ENCODE peak calls at places on chromosome 5, in four cellular contexts. M is CD8-positive, alpha-beta T cell; S is astrocyte; T is IMR-90. V is an unnamed sample.

GRCh38 chr5:145979270-145980223 is 43.2 kb downstream of the SH3RF2 start:
- DNase-seq in M (no peak), S (no peak), T (no peak), V (no peak)

GRCh38 chr5:141604318-141604717 is 14.5 kb downstream of the DIAPH1 start:
- DNase-seq in M (peak; percentile 25), S (peak; percentile 87), T (peak; percentile 94), V (peak; percentile 95)

GRCh38 chr5:143495823-143496275 is 92.4 kb upstream of the NR3C1 start:
- DNase-seq in M (no peak), S (peak; percentile 67), T (peak; percentile 81), V (peak; percentile 70)

GRCh38 chr5:107542831-107543231 is 127.9 kb downstream of the EFNA5 start:
- DNase-seq in M (no peak), S (peak; percentile 61), T (peak; percentile 40), V (peak; percentile 87)

GRCh38 chr5:62779010-62779422 is 200.4 kb downstream of the LRRC70 start:
- DNase-seq in M (no peak), S (peak; percentile 34), T (peak; percentile 60), V (peak; percentile 79)

GRCh38 chr5:165232187-165232586 is 1726.8 kb downstream of the MAT2B start:
- DNase-seq in M (no peak), S (no peak), T (no peak), V (no peak)

GRCh38 chr5:166699616-166700015 is 1591.8 kb upstream of the WWC1 start:
- DNase-seq in M (no peak), S (no peak), T (no peak), V (no peak)

GRCh38 chr5:10572451-10572850 is 8.6 kb downstream of the ANKRD33B start:
- DNase-seq in M (no peak), S (no peak), T (no peak), V (no peak)

GRCh38 chr5:139222346-139222745 is 24.2 kb upstream of the SIL1 start:
- DNase-seq in M (no peak), S (no peak), T (no peak), V (no peak)

GRCh38 chr5:107329850-107330249 is 340.9 kb downstream of the EFNA5 start:
- DNase-seq in M (no peak), S (no peak), T (no peak), V (no peak)

GRCh38 chr5:173308226-173308625 is 20.0 kb downstream of the STC2 start:
- DNase-seq in M (no peak), S (no peak), T (no peak), V (no peak)

GRCh38 chr5:83034552-83035181 is 42.5 kb downstream of the TMEM167A start:
- DNase-seq in M (no peak), S (no peak), T (no peak), V (no peak)

GRCh38 chr5:40437452-40437861 is 242.3 kb upstream of the PTGER4 start:
- DNase-seq in M (peak; percentile 38), S (peak; percentile 59), T (peak; percentile 87), V (peak; percentile 76)

GRCh38 chr5:132767150-132767549 is 9.9 kb downstream of the SEPTIN8 start:
- DNase-seq in M (no peak), S (no peak), T (no peak), V (no peak)

GRCh38 chr5:151477106-151477505 is 29.7 kb downstream of the SLC36A1 start:
- DNase-seq in M (no peak), S (no peak), T (peak; percentile 74), V (no peak)

GRCh38 chr5:8864053-8864452 is 681.8 kb downstream of the SEMA5A start:
- DNase-seq in M (no peak), S (no peak), T (peak; percentile 28), V (peak; percentile 11)

GRCh38 chr5:124824637-124825158 is 78.3 kb upstream of the ZNF608 start:
- DNase-seq in M (no peak), S (peak; percentile 89), T (peak; percentile 85), V (peak; percentile 62)

GRCh38 chr5:20305463-20305862 is 317.5 kb upstream of the CDH18 start:
- DNase-seq in M (no peak), S (no peak), T (no peak), V (no peak)

GRCh38 chr5:143644751-143645150 is 167.2 kb upstream of the HMHB1 start:
- DNase-seq in M (no peak), S (no peak), T (no peak), V (no peak)

DNA sequence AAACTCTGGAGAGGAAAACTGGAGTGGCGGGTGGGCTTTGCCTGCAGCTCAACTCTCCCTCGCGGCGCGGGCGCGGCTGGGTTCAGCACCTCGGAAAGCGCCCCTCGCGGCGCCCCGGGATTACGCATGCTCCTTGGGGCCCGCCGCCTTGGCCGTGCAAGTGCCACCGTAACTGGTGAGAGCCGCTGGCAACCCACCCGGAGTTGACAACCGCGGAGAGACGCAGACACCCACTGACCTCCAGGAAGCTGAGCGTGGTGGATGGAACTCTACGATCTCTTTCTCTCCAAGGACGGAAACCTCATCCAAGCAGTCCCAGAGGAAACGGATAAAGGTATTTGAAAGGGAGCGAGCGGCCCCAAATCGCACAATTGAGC is 194 bp upstream of the RXFP3 start:
- DNase-seq in M (peak; percentile 38), S (peak; percentile 51), T (peak; percentile 54), V (peak; percentile 14)
- TF ChIP-seq CTCF in M (no peak), S (no peak), T (no peak), V (no peak)

DNA sequence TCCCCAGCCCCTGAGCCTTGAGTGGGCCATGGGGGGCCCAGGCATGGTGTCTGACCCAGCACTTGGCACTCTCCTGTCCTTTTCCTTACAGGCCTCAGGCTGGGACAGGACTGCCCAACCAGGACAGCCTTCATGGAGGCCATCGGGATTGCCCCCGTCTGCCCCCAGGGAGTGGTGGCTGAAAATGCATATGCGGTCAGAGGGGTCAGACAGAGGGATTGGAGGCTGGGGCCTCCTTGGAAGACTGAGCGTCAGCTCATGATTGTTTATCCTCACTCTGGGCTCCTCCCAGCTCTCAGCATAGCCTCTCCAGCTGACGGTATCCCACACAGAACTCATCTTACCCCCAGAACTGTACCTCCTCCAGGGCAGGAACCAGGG is 12.0 kb downstream of the FGFR4 start:
- DNase-seq in M (no peak), S (no peak), T (peak; percentile 68), V (no peak)
- H3K27ac ChIP-seq in M (no peak overlapping the region), S (no peak overlapping the region), T (peak overlapping the region; percentile 83), V (no peak overlapping the region)

GRCh38 chr5:1162729-1163128 is 38.7 kb upstream of the SLC6A19 start:
- DNase-seq in M (no peak), S (no peak), T (no peak), V (no peak)

GRCh38 chr5:1161832-1162229 is 39.6 kb upstream of the SLC6A19 start:
- DNase-seq in M (no peak), S (no peak), T (no peak), V (peak; percentile 63)

GRCh38 chr5:1163879-1164278 is 37.5 kb upstream of the SLC6A19 start:
- DNase-seq in M (no peak), S (no peak), T (no peak), V (no peak)

GRCh38 chr5:1162276-1162675 is 39.1 kb upstream of the SLC6A19 start:
- DNase-seq in M (no peak), S (no peak), T (no peak), V (no peak)

GRCh38 chr5:1163366-1163765 is 38.0 kb upstream of the SLC6A19 start:
- DNase-seq in M (no peak), S (no peak), T (no peak), V (no peak)
- TF ChIP-seq CTCF in M (no peak), S (no peak), T (no peak), V (no peak)

GRCh38 chr5:122312670-122312988 is 592 bp downstream of the SNCAIP start:
- DNase-seq in M (no peak), S (peak; percentile 32), T (peak; percentile 40), V (no peak)

GRCh38 chr5:122311400-122311887 is 593 bp upstream of the SNCAIP start:
- DNase-seq in M (no peak), S (no peak), T (no peak), V (no peak)

GRCh38 chr5:122313941-122314340 is 1.9 kb downstream of the SNCAIP start:
- DNase-seq in M (no peak), S (no peak), T (no peak), V (no peak)

GRCh38 chr5:122311888-122312669 is at the start of gene SNCAIP:
- DNase-seq in M (no peak), S (peak; percentile 43), T (peak; percentile 64), V (peak; percentile 43)

DNA sequence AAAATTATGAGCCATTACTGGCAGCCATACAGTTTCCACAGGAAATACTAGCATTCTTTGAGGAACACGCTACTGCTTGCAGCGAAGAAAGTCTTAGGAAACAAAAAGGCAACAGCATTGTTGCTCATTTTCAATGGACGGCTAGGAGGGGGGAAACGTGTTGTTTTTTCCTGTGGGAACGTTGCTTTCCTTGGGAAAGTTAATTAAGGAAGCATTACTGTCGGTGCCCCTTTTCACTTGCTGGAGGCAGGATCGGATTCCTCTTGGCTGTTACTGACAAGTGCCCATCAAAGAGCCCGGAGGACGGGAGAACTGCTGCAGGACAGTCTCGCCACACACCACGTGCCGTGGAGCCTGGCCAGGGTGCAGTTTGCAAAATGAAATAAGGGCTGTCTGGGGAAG is 965 bp downstream of the SNCAIP start:
- DNase-seq in M (no peak), S (peak; percentile 36), T (peak; percentile 54), V (no peak)
- H3K27ac ChIP-seq in M (no peak overlapping the region), S (peak overlapping the region; percentile 12), T (peak overlapping the region; percentile 28), V (no peak overlapping the region)

GRCh38 chr5:38831909-38832308 is 13.9 kb upstream of the OSMR start:
- DNase-seq in M (no peak), S (peak; percentile 37), T (peak; percentile 45), V (no peak)

GRCh38 chr5:38835887-38836286 is 9.9 kb upstream of the OSMR start:
- DNase-seq in M (no peak), S (peak; percentile 51), T (peak; percentile 33), V (no peak)

GRCh38 chr5:38831117-38831516 is 14.7 kb upstream of the OSMR start:
- DNase-seq in M (no peak), S (no peak), T (no peak), V (no peak)

GRCh38 chr5:38830521-38831051 is 15.2 kb upstream of the OSMR start:
- DNase-seq in M (no peak), S (no peak), T (peak; percentile 74), V (peak; percentile 72)

DNA sequence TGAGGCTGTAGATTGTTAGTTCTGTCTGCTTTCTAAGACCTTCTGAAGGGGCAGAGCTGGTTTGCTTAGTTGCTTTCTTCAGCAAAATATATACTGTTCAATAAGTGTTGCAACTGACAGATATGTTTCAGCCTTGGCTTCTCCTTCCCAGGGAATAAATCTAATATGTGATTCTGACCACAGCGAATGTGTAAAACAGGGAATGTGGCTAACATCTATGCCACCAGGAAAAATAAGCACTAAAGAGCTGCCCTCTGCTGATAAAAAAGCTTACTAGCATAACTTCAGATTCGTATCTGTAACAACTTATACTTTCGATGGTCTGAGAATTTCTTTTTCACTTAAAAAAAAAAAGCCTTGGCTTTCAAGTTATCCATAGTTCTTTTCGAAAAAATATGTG is 13.0 kb upstream of the OSMR start:
- DNase-seq in M (no peak), S (no peak), T (no peak), V (no peak)
- TF ChIP-seq CTCF in M (no peak), S (no peak), T (peak; percentile 1), V (no peak)

V was measured in RWPE1.